ENCODE peak calls at places on chromosomes 6 and 20, in ten cellular contexts. One of them, this sample, is unnamed.

GRCh38 chr6:38220069-38220723 is 400.7 kb downstream of the ZFAND3 start:
- DNase-seq in mesendoderm: no peak
- DNase-seq in prostate gland: no peak
- DNase-seq in Peyer's patch: no peak
- DNase-seq in brain microvascular endothelial cell: no peak
- DNase-seq in lung: no peak
- DNase-seq in PC-9: no peak
- DNase-seq in keratinocyte: no peak
- DNase-seq in breast epithelium: no peak
- DNase-seq in CD8-positive, alpha-beta memory T cell: no peak
- DNase-seq in this sample: no peak

GRCh38 chr6:12103158-12103557 is 91.0 kb downstream of the HIVEP1 start:
- DNase-seq in mesendoderm: peak; percentile 11
- DNase-seq in prostate gland: no peak
- DNase-seq in Peyer's patch: no peak
- DNase-seq in brain microvascular endothelial cell: no peak
- DNase-seq in lung: no peak
- DNase-seq in PC-9: no peak
- DNase-seq in keratinocyte: no peak
- DNase-seq in breast epithelium: no peak
- DNase-seq in CD8-positive, alpha-beta memory T cell: no peak
- DNase-seq in this sample: no peak

GRCh38 chr20:53937330-53937729 is 133.1 kb downstream of the BCAS1 start:
- DNase-seq in mesendoderm: no peak
- DNase-seq in prostate gland: no peak
- DNase-seq in Peyer's patch: no peak
- DNase-seq in brain microvascular endothelial cell: no peak
- DNase-seq in lung: no peak
- DNase-seq in PC-9: no peak
- DNase-seq in keratinocyte: no peak
- DNase-seq in breast epithelium: no peak
- DNase-seq in CD8-positive, alpha-beta memory T cell: no peak
- DNase-seq in this sample: peak; percentile 45

GRCh38 chr6:15879372-15880261 is 216.8 kb upstream of the DTNBP1 start:
- DNase-seq in mesendoderm: no peak
- DNase-seq in prostate gland: no peak
- DNase-seq in Peyer's patch: peak; percentile 59
- DNase-seq in brain microvascular endothelial cell: peak; percentile 32
- DNase-seq in lung: peak; percentile 45
- DNase-seq in PC-9: no peak
- DNase-seq in keratinocyte: no peak
- DNase-seq in breast epithelium: no peak
- DNase-seq in CD8-positive, alpha-beta memory T cell: peak; percentile 39
- DNase-seq in this sample: peak; percentile 71

GRCh38 chr6:82268301-82268846 is 20.8 kb upstream of the IBTK start:
- DNase-seq in mesendoderm: no peak
- DNase-seq in prostate gland: no peak
- DNase-seq in Peyer's patch: no peak
- DNase-seq in brain microvascular endothelial cell: no peak
- DNase-seq in lung: no peak
- DNase-seq in PC-9: no peak
- DNase-seq in keratinocyte: no peak
- DNase-seq in breast epithelium: no peak
- DNase-seq in CD8-positive, alpha-beta memory T cell: no peak
- DNase-seq in this sample: peak; percentile 32

GRCh38 chr6:44263357-44264100 is 1.8 kb downstream of the NFKBIE start:
- DNase-seq in mesendoderm: no peak
- DNase-seq in prostate gland: no peak
- DNase-seq in Peyer's patch: peak; percentile 52
- DNase-seq in brain microvascular endothelial cell: peak; percentile 16
- DNase-seq in lung: no peak
- DNase-seq in PC-9: no peak
- DNase-seq in keratinocyte: no peak
- DNase-seq in breast epithelium: no peak
- DNase-seq in CD8-positive, alpha-beta memory T cell: peak; percentile 51
- DNase-seq in this sample: no peak

GRCh38 chr6:30087876-30088275 is 12.3 kb upstream of the RNF39 start:
- DNase-seq in mesendoderm: no peak
- DNase-seq in prostate gland: no peak
- DNase-seq in Peyer's patch: no peak
- DNase-seq in brain microvascular endothelial cell: no peak
- DNase-seq in lung: no peak
- DNase-seq in PC-9: no peak
- DNase-seq in keratinocyte: no peak
- DNase-seq in breast epithelium: no peak
- DNase-seq in CD8-positive, alpha-beta memory T cell: no peak
- DNase-seq in this sample: no peak

GRCh38 chr20:17995967-17996819 is 27.4 kb downstream of the MGME1 start:
- DNase-seq in mesendoderm: peak; percentile 62
- DNase-seq in prostate gland: peak; percentile 31
- DNase-seq in Peyer's patch: no peak
- DNase-seq in brain microvascular endothelial cell: peak; percentile 66
- DNase-seq in lung: peak; percentile 42
- DNase-seq in PC-9: peak; percentile 41
- DNase-seq in keratinocyte: peak; percentile 38
- DNase-seq in breast epithelium: no peak
- DNase-seq in CD8-positive, alpha-beta memory T cell: peak; percentile 51
- DNase-seq in this sample: peak; percentile 86

GRCh38 chr20:34574861-34575260 is 16.3 kb downstream of the MAP1LC3A start:
- DNase-seq in mesendoderm: no peak
- DNase-seq in prostate gland: no peak
- DNase-seq in Peyer's patch: no peak
- DNase-seq in brain microvascular endothelial cell: no peak
- DNase-seq in lung: no peak
- DNase-seq in PC-9: no peak
- DNase-seq in keratinocyte: no peak
- DNase-seq in breast epithelium: no peak
- DNase-seq in CD8-positive, alpha-beta memory T cell: no peak
- DNase-seq in this sample: no peak

GRCh38 chr6:67683960-67684359 is 951.1 kb upstream of the ADGRB3 start:
- DNase-seq in mesendoderm: no peak
- DNase-seq in prostate gland: no peak
- DNase-seq in Peyer's patch: no peak
- DNase-seq in brain microvascular endothelial cell: peak; percentile 74
- DNase-seq in lung: no peak
- DNase-seq in PC-9: no peak
- DNase-seq in keratinocyte: no peak
- DNase-seq in breast epithelium: no peak
- DNase-seq in CD8-positive, alpha-beta memory T cell: no peak
- DNase-seq in this sample: peak; percentile 92

GRCh38 chr6:170144952-170145587 is 145.8 kb downstream of the DLL1 start:
- DNase-seq in mesendoderm: no peak
- DNase-seq in prostate gland: no peak
- DNase-seq in Peyer's patch: peak; percentile 10
- DNase-seq in brain microvascular endothelial cell: no peak
- DNase-seq in lung: no peak
- DNase-seq in PC-9: no peak
- DNase-seq in keratinocyte: peak; percentile 56
- DNase-seq in breast epithelium: no peak
- DNase-seq in CD8-positive, alpha-beta memory T cell: no peak
- DNase-seq in this sample: no peak

GRCh38 chr20:37071481-37071911 is 24.3 kb downstream of the RBL1 start:
- DNase-seq in mesendoderm: peak; percentile 6
- DNase-seq in prostate gland: no peak
- DNase-seq in Peyer's patch: no peak
- DNase-seq in brain microvascular endothelial cell: peak; percentile 45
- DNase-seq in lung: no peak
- DNase-seq in PC-9: no peak
- DNase-seq in keratinocyte: peak; percentile 57
- DNase-seq in breast epithelium: no peak
- DNase-seq in CD8-positive, alpha-beta memory T cell: peak; percentile 17
- DNase-seq in this sample: peak; percentile 55

GRCh38 chr6:5665173-5665572 is 341.6 kb downstream of the NRN1 start:
- DNase-seq in mesendoderm: no peak
- DNase-seq in prostate gland: no peak
- DNase-seq in Peyer's patch: no peak
- DNase-seq in brain microvascular endothelial cell: no peak
- DNase-seq in lung: no peak
- DNase-seq in PC-9: no peak
- DNase-seq in keratinocyte: no peak
- DNase-seq in breast epithelium: no peak
- DNase-seq in CD8-positive, alpha-beta memory T cell: no peak
- DNase-seq in this sample: no peak

GRCh38 chr6:26360451-26361416 is 4.3 kb upstream of the BTN3A2 start:
- DNase-seq in mesendoderm: no peak
- DNase-seq in prostate gland: no peak
- DNase-seq in Peyer's patch: no peak
- DNase-seq in brain microvascular endothelial cell: no peak
- DNase-seq in lung: no peak
- DNase-seq in PC-9: no peak
- DNase-seq in keratinocyte: no peak
- DNase-seq in breast epithelium: no peak
- DNase-seq in CD8-positive, alpha-beta memory T cell: peak; percentile 43
- DNase-seq in this sample: no peak

GRCh38 chr6:33066917-33067521 is 6.4 kb downstream of the HLA-DPA1 start:
- DNase-seq in mesendoderm: no peak
- DNase-seq in prostate gland: no peak
- DNase-seq in Peyer's patch: no peak
- DNase-seq in brain microvascular endothelial cell: no peak
- DNase-seq in lung: no peak
- DNase-seq in PC-9: no peak
- DNase-seq in keratinocyte: no peak
- DNase-seq in breast epithelium: no peak
- DNase-seq in CD8-positive, alpha-beta memory T cell: no peak
- DNase-seq in this sample: no peak

GRCh38 chr20:54173653-54174451 is at the start of gene CYP24A1:
- DNase-seq in mesendoderm: peak; percentile 57
- DNase-seq in prostate gland: no peak
- DNase-seq in Peyer's patch: no peak
- DNase-seq in brain microvascular endothelial cell: no peak
- DNase-seq in lung: no peak
- DNase-seq in PC-9: peak; percentile 38
- DNase-seq in keratinocyte: no peak
- DNase-seq in breast epithelium: no peak
- DNase-seq in CD8-positive, alpha-beta memory T cell: no peak
- DNase-seq in this sample: no peak

GRCh38 chr20:36754656-36755222 is 8.8 kb upstream of the NDRG3 start:
- DNase-seq in mesendoderm: peak; percentile 86
- DNase-seq in prostate gland: peak; percentile 57
- DNase-seq in Peyer's patch: no peak
- DNase-seq in brain microvascular endothelial cell: peak; percentile 53
- DNase-seq in lung: peak; percentile 50
- DNase-seq in PC-9: peak; percentile 40
- DNase-seq in keratinocyte: peak; percentile 41
- DNase-seq in breast epithelium: peak; percentile 25
- DNase-seq in CD8-positive, alpha-beta memory T cell: peak; percentile 36
- DNase-seq in this sample: peak; percentile 82

GRCh38 chr20:33648396-33649004 is 13.6 kb upstream of the C20orf144 start:
- DNase-seq in mesendoderm: no peak
- DNase-seq in prostate gland: no peak
- DNase-seq in Peyer's patch: no peak
- DNase-seq in brain microvascular endothelial cell: no peak
- DNase-seq in lung: no peak
- DNase-seq in PC-9: no peak
- DNase-seq in keratinocyte: no peak
- DNase-seq in breast epithelium: no peak
- DNase-seq in CD8-positive, alpha-beta memory T cell: no peak
- DNase-seq in this sample: peak; percentile 26

GRCh38 chr6:16092990-16093389 is 35.9 kb upstream of the MYLIP start:
- DNase-seq in mesendoderm: no peak
- DNase-seq in prostate gland: no peak
- DNase-seq in Peyer's patch: no peak
- DNase-seq in brain microvascular endothelial cell: no peak
- DNase-seq in lung: no peak
- DNase-seq in PC-9: no peak
- DNase-seq in keratinocyte: no peak
- DNase-seq in breast epithelium: no peak
- DNase-seq in CD8-positive, alpha-beta memory T cell: no peak
- DNase-seq in this sample: no peak

GRCh38 chr6:165985281-165985925 is 182.2 kb downstream of the TBXT start:
- DNase-seq in mesendoderm: no peak
- DNase-seq in prostate gland: no peak
- DNase-seq in Peyer's patch: no peak
- DNase-seq in brain microvascular endothelial cell: no peak
- DNase-seq in lung: no peak
- DNase-seq in PC-9: no peak
- DNase-seq in keratinocyte: no peak
- DNase-seq in breast epithelium: no peak
- DNase-seq in CD8-positive, alpha-beta memory T cell: no peak
- DNase-seq in this sample: no peak
- H3K4me3 ChIP-seq in mesendoderm: no peak overlapping the region
- H3K4me3 ChIP-seq in prostate gland: no peak overlapping the region
- H3K4me3 ChIP-seq in Peyer's patch: no peak overlapping the region
- H3K4me3 ChIP-seq in brain microvascular endothelial cell: peak overlapping the region; percentile 65
- H3K4me3 ChIP-seq in lung: no peak overlapping the region
- H3K4me3 ChIP-seq in PC-9: no peak overlapping the region
- H3K4me3 ChIP-seq in keratinocyte: no peak overlapping the region
- H3K4me3 ChIP-seq in breast epithelium: peak overlapping the region; percentile 69
- H3K4me3 ChIP-seq in CD8-positive, alpha-beta memory T cell: no peak overlapping the region
- H3K4me3 ChIP-seq in this sample: no peak overlapping the region

DNA sequence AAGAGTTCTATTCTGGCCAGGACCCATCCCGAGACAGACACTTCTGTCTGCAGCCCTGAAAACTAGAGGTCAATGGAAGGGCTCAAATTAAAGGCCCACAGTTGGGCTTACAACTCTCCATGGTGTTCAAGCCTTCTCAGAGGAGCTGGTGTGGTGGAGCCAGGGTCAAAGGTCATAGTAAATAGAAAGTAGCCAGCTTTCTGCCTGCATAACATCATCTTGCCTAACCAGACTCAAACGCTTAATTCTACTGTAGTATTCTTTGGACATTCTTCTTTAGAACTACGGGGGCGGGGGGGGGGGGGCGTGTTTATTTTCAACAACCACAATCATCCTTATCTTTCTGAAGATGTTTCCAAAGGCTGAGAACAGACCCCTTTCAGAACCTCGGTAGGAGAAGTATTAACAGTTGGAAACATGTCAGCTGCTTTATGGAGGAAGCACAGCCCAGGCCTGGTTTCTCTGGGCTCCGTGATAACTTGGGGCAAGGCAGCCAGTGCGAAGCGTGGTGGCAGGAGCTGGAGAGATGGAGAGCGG is 1.5 kb upstream of the RREB1 start:
- DNase-seq in mesendoderm: no peak
- DNase-seq in prostate gland: no peak
- DNase-seq in Peyer's patch: no peak
- DNase-seq in brain microvascular endothelial cell: peak; percentile 12
- DNase-seq in lung: no peak
- DNase-seq in PC-9: no peak
- DNase-seq in keratinocyte: no peak
- DNase-seq in breast epithelium: no peak
- DNase-seq in CD8-positive, alpha-beta memory T cell: no peak
- DNase-seq in this sample: peak; percentile 32
- H3K4me3 ChIP-seq in mesendoderm: no peak overlapping the region
- H3K4me3 ChIP-seq in prostate gland: no peak overlapping the region
- H3K4me3 ChIP-seq in Peyer's patch: peak overlapping the region; percentile 95
- H3K4me3 ChIP-seq in brain microvascular endothelial cell: peak overlapping the region; percentile 93
- H3K4me3 ChIP-seq in lung: no peak overlapping the region
- H3K4me3 ChIP-seq in PC-9: no peak overlapping the region
- H3K4me3 ChIP-seq in keratinocyte: no peak overlapping the region
- H3K4me3 ChIP-seq in breast epithelium: peak overlapping the region; percentile 84
- H3K4me3 ChIP-seq in CD8-positive, alpha-beta memory T cell: peak overlapping the region; percentile 72
- H3K4me3 ChIP-seq in this sample: no peak overlapping the region

GRCh38 chr20:21397341-21398108 is at the start of gene NKX2-4:
- DNase-seq in mesendoderm: no peak
- DNase-seq in prostate gland: no peak
- DNase-seq in Peyer's patch: no peak
- DNase-seq in brain microvascular endothelial cell: no peak
- DNase-seq in lung: no peak
- DNase-seq in PC-9: no peak
- DNase-seq in keratinocyte: no peak
- DNase-seq in breast epithelium: no peak
- DNase-seq in CD8-positive, alpha-beta memory T cell: no peak
- DNase-seq in this sample: no peak
- H3K4me3 ChIP-seq in mesendoderm: no peak within 1 kb of the TSS
- H3K4me3 ChIP-seq in prostate gland: no peak within 1 kb of the TSS
- H3K4me3 ChIP-seq in Peyer's patch: no peak within 1 kb of the TSS
- H3K4me3 ChIP-seq in brain microvascular endothelial cell: no peak within 1 kb of the TSS
- H3K4me3 ChIP-seq in lung: no peak within 1 kb of the TSS
- H3K4me3 ChIP-seq in PC-9: no peak within 1 kb of the TSS
- H3K4me3 ChIP-seq in keratinocyte: no peak within 1 kb of the TSS
- H3K4me3 ChIP-seq in breast epithelium: peak within 1 kb of the TSS; percentile 57
- H3K4me3 ChIP-seq in CD8-positive, alpha-beta memory T cell: no peak within 1 kb of the TSS
- H3K4me3 ChIP-seq in this sample: no peak within 1 kb of the TSS

GRCh38 chr6:1426416-1426815 is 37.0 kb downstream of the FOXF2 start:
- DNase-seq in mesendoderm: no peak
- DNase-seq in prostate gland: no peak
- DNase-seq in Peyer's patch: no peak
- DNase-seq in brain microvascular endothelial cell: no peak
- DNase-seq in lung: no peak
- DNase-seq in PC-9: no peak
- DNase-seq in keratinocyte: no peak
- DNase-seq in breast epithelium: no peak
- DNase-seq in CD8-positive, alpha-beta memory T cell: no peak
- DNase-seq in this sample: no peak
- H3K4me3 ChIP-seq in mesendoderm: no peak overlapping the region
- H3K4me3 ChIP-seq in prostate gland: no peak overlapping the region
- H3K4me3 ChIP-seq in Peyer's patch: no peak overlapping the region
- H3K4me3 ChIP-seq in brain microvascular endothelial cell: no peak overlapping the region
- H3K4me3 ChIP-seq in lung: no peak overlapping the region
- H3K4me3 ChIP-seq in PC-9: no peak overlapping the region
- H3K4me3 ChIP-seq in keratinocyte: no peak overlapping the region
- H3K4me3 ChIP-seq in breast epithelium: peak overlapping the region; percentile 21
- H3K4me3 ChIP-seq in CD8-positive, alpha-beta memory T cell: no peak overlapping the region
- H3K4me3 ChIP-seq in this sample: no peak overlapping the region

This sample was measured in fibroblast of mammary gland.